ENCODE peak calls at places on chromosomes 6 and 20, in eight cellular contexts. One of them, this sample, is unnamed.

GRCh38 chr20:21529863-21530262 is 16.0 kb upstream of the NKX2-2 start:
- DNase-seq in progenitor cell of endocrine pancreas: no peak
- DNase-seq in fibroblast of lung: no peak
- DNase-seq in IMR-90: no peak
- DNase-seq in left lung: no peak
- DNase-seq in H1: no peak
- DNase-seq in epithelial cell of esophagus: no peak
- DNase-seq in cardiac fibroblast: no peak
- DNase-seq in this sample: no peak

GRCh38 chr6:135993321-135993720 is 141.8 kb downstream of the PDE7B start:
- DNase-seq in H1: no peak
- DNase-seq in cardiac fibroblast: no peak
- DNase-seq in epithelial cell of esophagus: no peak
- DNase-seq in fibroblast of lung: no peak
- DNase-seq in IMR-90: no peak
- DNase-seq in progenitor cell of endocrine pancreas: no peak
- DNase-seq in left lung: no peak
- DNase-seq in this sample: no peak

GRCh38 chr6:5517781-5518180 is 256.5 kb downstream of the FARS2 start:
- DNase-seq in IMR-90: no peak
- DNase-seq in fibroblast of lung: no peak
- DNase-seq in progenitor cell of endocrine pancreas: no peak
- DNase-seq in H1: no peak
- DNase-seq in cardiac fibroblast: no peak
- DNase-seq in epithelial cell of esophagus: no peak
- DNase-seq in left lung: no peak
- DNase-seq in this sample: no peak

GRCh38 chr20:21202284-21202683 is 76.4 kb downstream of the KIZ start:
- DNase-seq in fibroblast of lung: peak
- DNase-seq in cardiac fibroblast: peak
- DNase-seq in left lung: no peak
- DNase-seq in progenitor cell of endocrine pancreas: no peak
- DNase-seq in epithelial cell of esophagus: peak
- DNase-seq in H1: no peak
- DNase-seq in IMR-90: peak
- DNase-seq in this sample: no peak

GRCh38 chr20:15528386-15529111 is 1044.7 kb downstream of the KIF16B start:
- DNase-seq in IMR-90: no peak
- DNase-seq in progenitor cell of endocrine pancreas: no peak
- DNase-seq in left lung: no peak
- DNase-seq in epithelial cell of esophagus: no peak
- DNase-seq in cardiac fibroblast: no peak
- DNase-seq in H1: no peak
- DNase-seq in fibroblast of lung: peak
- DNase-seq in this sample: peak

GRCh38 chr20:45415822-45416637 is at the start of gene PIGT:
- DNase-seq in IMR-90: peak
- DNase-seq in epithelial cell of esophagus: peak
- DNase-seq in progenitor cell of endocrine pancreas: peak
- DNase-seq in fibroblast of lung: peak
- DNase-seq in H1: peak
- DNase-seq in cardiac fibroblast: peak
- DNase-seq in left lung: peak
- DNase-seq in this sample: peak

GRCh38 chr20:34579191-34579661 is 20.7 kb downstream of the MAP1LC3A start:
- DNase-seq in fibroblast of lung: peak
- DNase-seq in IMR-90: peak
- DNase-seq in epithelial cell of esophagus: peak
- DNase-seq in left lung: no peak
- DNase-seq in H1: no peak
- DNase-seq in progenitor cell of endocrine pancreas: no peak
- DNase-seq in cardiac fibroblast: peak
- DNase-seq in this sample: peak

GRCh38 chr20:58700121-58700780 is 7.7 kb downstream of the NPEPL1 start:
- DNase-seq in IMR-90: peak
- DNase-seq in cardiac fibroblast: no peak
- DNase-seq in epithelial cell of esophagus: no peak
- DNase-seq in fibroblast of lung: no peak
- DNase-seq in left lung: peak
- DNase-seq in H1: no peak
- DNase-seq in progenitor cell of endocrine pancreas: no peak
- DNase-seq in this sample: no peak

GRCh38 chr6:797479-798077 is 104.6 kb upstream of the EXOC2 start:
- DNase-seq in H1: no peak
- DNase-seq in fibroblast of lung: peak
- DNase-seq in IMR-90: peak
- DNase-seq in progenitor cell of endocrine pancreas: peak
- DNase-seq in epithelial cell of esophagus: peak
- DNase-seq in cardiac fibroblast: peak
- DNase-seq in left lung: no peak
- DNase-seq in this sample: peak

GRCh38 chr6:101113468-101114260 is 232.5 kb upstream of the ASCC3 start:
- DNase-seq in cardiac fibroblast: no peak
- DNase-seq in H1: no peak
- DNase-seq in IMR-90: no peak
- DNase-seq in fibroblast of lung: no peak
- DNase-seq in progenitor cell of endocrine pancreas: no peak
- DNase-seq in left lung: no peak
- DNase-seq in epithelial cell of esophagus: peak
- DNase-seq in this sample: no peak

GRCh38 chr6:39303425-39304153 is 10.6 kb downstream of the KCNK17 start:
- DNase-seq in epithelial cell of esophagus: no peak
- DNase-seq in fibroblast of lung: no peak
- DNase-seq in progenitor cell of endocrine pancreas: no peak
- DNase-seq in IMR-90: no peak
- DNase-seq in left lung: no peak
- DNase-seq in H1: no peak
- DNase-seq in cardiac fibroblast: no peak
- DNase-seq in this sample: no peak
- TF ChIP-seq CTCF in epithelial cell of esophagus: no peak
- TF ChIP-seq CTCF in fibroblast of lung: no peak
- TF ChIP-seq CTCF in progenitor cell of endocrine pancreas: no peak
- TF ChIP-seq CTCF in IMR-90: no peak
- TF ChIP-seq CTCF in left lung: peak
- TF ChIP-seq CTCF in H1: no peak
- TF ChIP-seq CTCF in cardiac fibroblast: no peak
- TF ChIP-seq CTCF in this sample: no peak

GRCh38 chr6:160261991-160262718 is 3.5 kb upstream of the SLC22A2 start:
- DNase-seq in left lung: no peak
- DNase-seq in progenitor cell of endocrine pancreas: no peak
- DNase-seq in H1: no peak
- DNase-seq in IMR-90: no peak
- DNase-seq in fibroblast of lung: no peak
- DNase-seq in cardiac fibroblast: peak
- DNase-seq in epithelial cell of esophagus: no peak
- DNase-seq in this sample: no peak
- TF ChIP-seq CTCF in left lung: no peak
- TF ChIP-seq CTCF in progenitor cell of endocrine pancreas: peak
- TF ChIP-seq CTCF in H1: peak
- TF ChIP-seq CTCF in IMR-90: no peak
- TF ChIP-seq CTCF in fibroblast of lung: no peak
- TF ChIP-seq CTCF in cardiac fibroblast: peak
- TF ChIP-seq CTCF in epithelial cell of esophagus: peak
- TF ChIP-seq CTCF in this sample: no peak

DNA sequence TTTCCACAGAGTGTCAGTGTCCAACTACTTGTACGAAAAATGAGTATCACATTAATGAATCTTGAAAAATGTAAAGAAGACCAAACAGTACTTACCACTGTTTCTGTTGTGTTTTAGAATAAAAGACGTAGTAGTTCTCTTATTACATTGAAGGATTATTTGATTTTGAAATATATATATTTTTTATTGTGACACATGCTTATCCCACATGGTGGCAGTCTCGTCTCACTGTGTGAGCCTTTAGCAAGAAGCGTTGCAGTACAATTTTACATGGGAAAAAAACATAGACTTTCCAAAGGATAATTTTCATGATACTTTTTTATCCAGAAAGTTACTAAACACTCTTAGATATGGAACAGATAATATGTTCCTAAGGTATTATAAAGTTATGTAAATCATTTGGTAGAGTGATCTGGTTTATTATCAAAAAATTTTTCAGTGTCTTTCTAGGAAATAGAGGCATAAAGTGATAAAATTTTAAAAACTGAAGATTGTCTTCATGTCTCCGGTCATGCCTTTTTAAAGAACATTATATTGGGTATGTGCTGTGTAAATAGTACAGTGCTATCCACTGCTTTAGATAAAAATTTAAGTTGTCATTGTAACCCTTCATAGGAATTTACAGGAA is 117.5 kb upstream of the SAMD5 start:
- DNase-seq in cardiac fibroblast: peak
- DNase-seq in fibroblast of lung: peak
- DNase-seq in H1: no peak
- DNase-seq in left lung: no peak
- DNase-seq in IMR-90: peak
- DNase-seq in epithelial cell of esophagus: peak
- DNase-seq in progenitor cell of endocrine pancreas: no peak
- DNase-seq in this sample: peak
- TF ChIP-seq CTCF in cardiac fibroblast: peak
- TF ChIP-seq CTCF in fibroblast of lung: no peak
- TF ChIP-seq CTCF in H1: no peak
- TF ChIP-seq CTCF in left lung: no peak
- TF ChIP-seq CTCF in IMR-90: peak
- TF ChIP-seq CTCF in epithelial cell of esophagus: peak
- TF ChIP-seq CTCF in progenitor cell of endocrine pancreas: peak
- TF ChIP-seq CTCF in this sample: peak

GRCh38 chr6:131231886-131232285 is 96.6 kb downstream of the AKAP7 start:
- DNase-seq in H1: no peak
- DNase-seq in IMR-90: no peak
- DNase-seq in progenitor cell of endocrine pancreas: no peak
- DNase-seq in left lung: no peak
- DNase-seq in epithelial cell of esophagus: no peak
- DNase-seq in fibroblast of lung: no peak
- DNase-seq in cardiac fibroblast: no peak
- DNase-seq in this sample: no peak
- TF ChIP-seq CTCF in H1: no peak
- TF ChIP-seq CTCF in IMR-90: no peak
- TF ChIP-seq CTCF in progenitor cell of endocrine pancreas: no peak
- TF ChIP-seq CTCF in left lung: no peak
- TF ChIP-seq CTCF in epithelial cell of esophagus: no peak
- TF ChIP-seq CTCF in fibroblast of lung: no peak
- TF ChIP-seq CTCF in cardiac fibroblast: no peak
- TF ChIP-seq CTCF in this sample: no peak

DNA sequence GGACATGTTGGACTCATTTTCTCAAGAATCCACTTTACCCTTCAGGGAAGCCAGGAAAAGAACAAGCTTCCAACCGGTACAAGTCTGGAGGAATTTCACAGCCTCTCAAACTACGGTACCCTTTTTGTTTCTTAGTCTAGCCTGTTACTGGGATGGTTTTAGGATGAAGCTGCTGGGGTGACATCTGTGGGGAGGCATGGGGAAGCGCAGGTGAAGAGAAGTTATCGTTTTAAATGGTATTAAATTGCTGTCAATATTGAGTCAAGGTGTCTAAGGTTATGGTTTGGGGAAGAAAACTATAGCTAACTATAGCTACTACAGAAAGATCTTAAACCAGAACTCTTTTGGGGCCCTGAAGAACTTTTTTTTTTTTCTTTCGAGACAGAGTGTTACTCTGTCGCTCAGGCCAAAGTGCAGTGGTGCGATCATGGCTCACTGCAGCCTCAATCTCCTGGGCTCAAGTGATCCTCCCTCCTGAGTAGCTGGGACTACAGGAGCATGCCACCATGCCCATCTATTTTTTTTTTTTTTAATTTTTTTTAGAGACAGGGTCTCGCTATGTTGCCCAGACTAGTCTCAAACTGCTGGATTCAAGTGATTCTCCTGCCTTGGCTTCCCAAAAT is 128.7 kb downstream of the RIN2 start:
- DNase-seq in cardiac fibroblast: peak
- DNase-seq in progenitor cell of endocrine pancreas: no peak
- DNase-seq in H1: no peak
- DNase-seq in fibroblast of lung: peak
- DNase-seq in epithelial cell of esophagus: peak
- DNase-seq in IMR-90: peak
- DNase-seq in left lung: no peak
- DNase-seq in this sample: no peak
- TF ChIP-seq CTCF in cardiac fibroblast: peak
- TF ChIP-seq CTCF in progenitor cell of endocrine pancreas: no peak
- TF ChIP-seq CTCF in H1: peak
- TF ChIP-seq CTCF in fibroblast of lung: no peak
- TF ChIP-seq CTCF in epithelial cell of esophagus: peak
- TF ChIP-seq CTCF in IMR-90: peak
- TF ChIP-seq CTCF in left lung: no peak
- TF ChIP-seq CTCF in this sample: peak

GRCh38 chr20:47950103-47950502 is 164.8 kb upstream of the SULF2 start:
- DNase-seq in epithelial cell of esophagus: peak
- DNase-seq in IMR-90: no peak
- DNase-seq in progenitor cell of endocrine pancreas: no peak
- DNase-seq in left lung: no peak
- DNase-seq in cardiac fibroblast: peak
- DNase-seq in fibroblast of lung: peak
- DNase-seq in H1: no peak
- DNase-seq in this sample: no peak
- TF ChIP-seq CTCF in epithelial cell of esophagus: peak
- TF ChIP-seq CTCF in IMR-90: no peak
- TF ChIP-seq CTCF in progenitor cell of endocrine pancreas: no peak
- TF ChIP-seq CTCF in left lung: no peak
- TF ChIP-seq CTCF in cardiac fibroblast: no peak
- TF ChIP-seq CTCF in fibroblast of lung: no peak
- TF ChIP-seq CTCF in H1: no peak
- TF ChIP-seq CTCF in this sample: no peak

DNA sequence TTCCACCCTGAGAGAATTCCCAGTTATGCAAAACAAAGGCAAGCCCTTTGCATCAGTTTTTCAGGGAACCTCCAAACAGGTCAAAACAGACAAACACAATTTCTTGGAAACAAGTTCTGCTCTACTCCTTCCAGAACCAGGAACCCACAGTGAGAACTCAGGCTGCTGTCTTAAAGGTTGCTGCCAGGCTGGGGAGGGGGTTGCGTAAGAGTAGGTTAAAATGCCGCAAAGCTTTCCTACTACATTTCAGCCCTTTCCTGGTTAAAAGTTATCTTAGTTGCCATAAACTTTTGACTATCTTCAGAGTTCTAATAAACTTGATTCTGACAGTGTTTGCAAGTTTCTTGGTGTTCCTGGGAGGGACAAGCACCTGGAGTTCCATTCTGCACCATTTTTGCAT is 33.8 kb downstream of the KPNA5 start:
- DNase-seq in left lung: no peak
- DNase-seq in H1: no peak
- DNase-seq in cardiac fibroblast: no peak
- DNase-seq in fibroblast of lung: no peak
- DNase-seq in IMR-90: no peak
- DNase-seq in epithelial cell of esophagus: no peak
- DNase-seq in progenitor cell of endocrine pancreas: no peak
- DNase-seq in this sample: no peak
- TF ChIP-seq CTCF in left lung: no peak
- TF ChIP-seq CTCF in H1: no peak
- TF ChIP-seq CTCF in cardiac fibroblast: no peak
- TF ChIP-seq CTCF in fibroblast of lung: no peak
- TF ChIP-seq CTCF in IMR-90: no peak
- TF ChIP-seq CTCF in epithelial cell of esophagus: no peak
- TF ChIP-seq CTCF in progenitor cell of endocrine pancreas: no peak
- TF ChIP-seq CTCF in this sample: no peak

This sample was measured in astrocyte of the cerebellum.